ENCODE peak calls at places on chromosomes 16 and 17, in seven cellular contexts. F, V, T, R, L, X and Y are unnamed samples.

GRCh38 chr17:77770331-77771105 is 188.0 kb upstream of the TNRC6C start:
- DNase-seq in F (no peak), V (no peak), T (peak), R (peak), L (peak), X (no peak), Y (peak)

GRCh38 chr17:33929181-33929724 is 325.8 kb upstream of the CCL2 start:
- DNase-seq in F (no peak), V (no peak), T (no peak), R (no peak), L (no peak), X (no peak), Y (no peak)

GRCh38 chr16:66913711-66914110 is 5.0 kb downstream of the CDH16 start:
- DNase-seq in F (no peak), V (no peak), T (no peak), R (no peak), L (no peak), X (no peak), Y (no peak)

GRCh38 chr16:27718767-27719445 is 169.0 kb downstream of the KATNIP start:
- DNase-seq in F (no peak), V (no peak), T (no peak), R (no peak), L (no peak), X (no peak), Y (no peak)

GRCh38 chr16:23124315-23124714 is 24.9 kb downstream of the USP31 start:
- DNase-seq in F (no peak), V (peak), T (peak), R (peak), L (peak), X (peak), Y (peak)

GRCh38 chr16:67967183-67967955 is 1.1 kb downstream of the SLC12A4 start:
- DNase-seq in F (no peak), V (peak), T (no peak), R (no peak), L (no peak), X (no peak), Y (no peak)

GRCh38 chr16:87240211-87241134 is 76.7 kb downstream of the C16orf95 start:
- DNase-seq in F (no peak), V (no peak), T (peak), R (no peak), L (peak), X (peak), Y (no peak)

GRCh38 chr16:65062736-65063583 is 58.9 kb downstream of the CDH11 start:
- DNase-seq in F (no peak), V (no peak), T (no peak), R (no peak), L (peak), X (no peak), Y (no peak)

GRCh38 chr17:62756198-62756597 is 51.9 kb downstream of the MARCHF10 start:
- DNase-seq in F (no peak), V (no peak), T (no peak), R (no peak), L (no peak), X (no peak), Y (no peak)

GRCh38 chr17:36493956-36494355 is 7.5 kb downstream of the ZNHIT3 start:
- DNase-seq in F (no peak), V (no peak), T (no peak), R (no peak), L (no peak), X (no peak), Y (no peak)

GRCh38 chr16:61891460-61891859 is 144.8 kb downstream of the CDH8 start:
- DNase-seq in F (no peak), V (no peak), T (no peak), R (no peak), L (no peak), X (no peak), Y (no peak)

GRCh38 chr17:70080541-70081347 is 5.7 kb downstream of the KCNJ16 start:
- DNase-seq in F (no peak), V (no peak), T (peak), R (no peak), L (peak), X (no peak), Y (no peak)

GRCh38 chr17:64641499-64641898 is 20.6 kb downstream of the SMURF2 start:
- DNase-seq in F (no peak), V (peak), T (peak), R (peak), L (peak), X (no peak), Y (no peak)

GRCh38 chr16:80198265-80198994 is 342.4 kb upstream of the DYNLRB2 start:
- DNase-seq in F (no peak), V (peak), T (peak), R (peak), L (peak), X (no peak), Y (no peak)

GRCh38 chr17:30323895-30324319 is 9.9 kb downstream of the TMIGD1 start:
- DNase-seq in F (no peak), V (peak), T (peak), R (peak), L (no peak), X (peak), Y (no peak)

GRCh38 chr16:70430667-70431536 is 8.0 kb downstream of the ST3GAL2 start:
- DNase-seq in F (peak), V (no peak), T (no peak), R (no peak), L (peak), X (no peak), Y (no peak)

GRCh38 chr17:28745052-28745776 is 1.4 kb downstream of the TRAF4 start:
- DNase-seq in F (no peak), V (peak), T (peak), R (peak), L (peak), X (no peak), Y (peak)

GRCh38 chr16:81417210-81417609 is 27.4 kb upstream of the CMIP start:
- DNase-seq in F (no peak), V (no peak), T (no peak), R (no peak), L (no peak), X (no peak), Y (no peak)

GRCh38 chr16:66521951-66522771 is 27.8 kb downstream of the TK2 start:
- DNase-seq in F (peak), V (peak), T (peak), R (no peak), L (peak), X (no peak), Y (no peak)

GRCh38 chr17:76137026-76137350 is 4.1 kb downstream of the FOXJ1 start:
- DNase-seq in F (no peak), V (no peak), T (no peak), R (no peak), L (no peak), X (no peak), Y (no peak)
- TF ChIP-seq CTCF in F (no peak), V (no peak), T (no peak), R (no peak), L (no peak), X (no peak), Y (no peak)

GRCh38 chr17:68906638-68907037 is 48.6 kb downstream of the ABCA8 start:
- DNase-seq in F (no peak), V (no peak), T (peak), R (peak), L (peak), X (no peak), Y (no peak)

GRCh38 chr17:68910256-68910705 is 44.9 kb downstream of the ABCA8 start:
- DNase-seq in F (no peak), V (no peak), T (peak), R (no peak), L (peak), X (no peak), Y (no peak)

GRCh38 chr17:68909066-68909465 is 46.1 kb downstream of the ABCA8 start:
- DNase-seq in F (peak), V (peak), T (peak), R (peak), L (peak), X (peak), Y (peak)

GRCh38 chr17:68908045-68908444 is 47.1 kb downstream of the ABCA8 start:
- DNase-seq in F (peak), V (no peak), T (no peak), R (no peak), L (no peak), X (no peak), Y (no peak)

GRCh38 chr17:68910789-68911431 is 44.3 kb downstream of the ABCA8 start:
- DNase-seq in F (no peak), V (no peak), T (no peak), R (no peak), L (no peak), X (no peak), Y (no peak)
- H3K27ac ChIP-seq in F (no peak), V (no peak), T (no peak), R (no peak), L (peak), X (peak), Y (no peak)

GRCh38 chr17:73646409-73647305 is 2.4 kb upstream of the SDK2 start:
- DNase-seq in F (no peak), V (no peak), T (peak), R (peak), L (no peak), X (peak), Y (no peak)
- TF ChIP-seq CTCF in F (peak), V (no peak), T (peak), R (peak), L (no peak), X (no peak), Y (no peak)

DNA sequence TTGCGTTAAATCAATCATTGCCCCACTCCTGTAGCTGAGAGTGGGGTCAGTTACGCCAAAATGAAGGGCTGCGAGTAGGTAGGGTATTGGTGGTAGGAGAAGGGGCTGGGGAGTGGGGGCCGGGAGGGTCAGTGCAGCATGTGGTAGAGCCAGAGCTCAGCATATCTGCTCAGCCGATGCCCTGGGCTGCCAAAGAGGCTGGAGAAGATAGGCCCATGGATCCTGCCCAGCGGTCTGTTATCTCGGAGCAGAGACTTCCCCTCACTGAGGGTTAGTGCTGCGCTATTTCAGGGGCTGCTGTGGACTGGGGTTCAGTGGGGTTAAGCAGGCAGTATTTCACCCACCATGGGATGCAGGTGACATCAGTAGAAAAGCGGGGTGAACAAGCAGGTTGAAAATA is 19.7 kb downstream of the RHBDL3 start:
- DNase-seq in F (no peak), V (no peak), T (no peak), R (no peak), L (no peak), X (no peak), Y (no peak)
- H3K27ac ChIP-seq in F (no peak), V (no peak), T (no peak), R (no peak), L (no peak), X (no peak), Y (no peak)

GRCh38 chr17:79673517-79673916 is 57.2 kb upstream of the ENPP7 start:
- DNase-seq in F (no peak), V (no peak), T (no peak), R (no peak), L (no peak), X (no peak), Y (no peak)

GRCh38 chr17:79670537-79671386 is 59.9 kb upstream of the RBFOX3 start:
- DNase-seq in F (no peak), V (no peak), T (no peak), R (no peak), L (no peak), X (no peak), Y (no peak)

GRCh38 chr17:79672496-79672895 is 58.2 kb upstream of the ENPP7 start:
- DNase-seq in F (no peak), V (no peak), T (no peak), R (no peak), L (no peak), X (no peak), Y (no peak)

GRCh38 chr17:79669861-79670260 is 59.0 kb upstream of the RBFOX3 start:
- DNase-seq in F (no peak), V (no peak), T (no peak), R (no peak), L (no peak), X (no peak), Y (no peak)

GRCh38 chr17:79671387-79671752 is 59.4 kb upstream of the ENPP7 start:
- DNase-seq in F (no peak), V (no peak), T (no peak), R (no peak), L (no peak), X (no peak), Y (no peak)
- TF ChIP-seq CTCF in F (no peak), V (no peak), T (no peak), R (no peak), L (no peak), X (no peak), Y (no peak)

DNA sequence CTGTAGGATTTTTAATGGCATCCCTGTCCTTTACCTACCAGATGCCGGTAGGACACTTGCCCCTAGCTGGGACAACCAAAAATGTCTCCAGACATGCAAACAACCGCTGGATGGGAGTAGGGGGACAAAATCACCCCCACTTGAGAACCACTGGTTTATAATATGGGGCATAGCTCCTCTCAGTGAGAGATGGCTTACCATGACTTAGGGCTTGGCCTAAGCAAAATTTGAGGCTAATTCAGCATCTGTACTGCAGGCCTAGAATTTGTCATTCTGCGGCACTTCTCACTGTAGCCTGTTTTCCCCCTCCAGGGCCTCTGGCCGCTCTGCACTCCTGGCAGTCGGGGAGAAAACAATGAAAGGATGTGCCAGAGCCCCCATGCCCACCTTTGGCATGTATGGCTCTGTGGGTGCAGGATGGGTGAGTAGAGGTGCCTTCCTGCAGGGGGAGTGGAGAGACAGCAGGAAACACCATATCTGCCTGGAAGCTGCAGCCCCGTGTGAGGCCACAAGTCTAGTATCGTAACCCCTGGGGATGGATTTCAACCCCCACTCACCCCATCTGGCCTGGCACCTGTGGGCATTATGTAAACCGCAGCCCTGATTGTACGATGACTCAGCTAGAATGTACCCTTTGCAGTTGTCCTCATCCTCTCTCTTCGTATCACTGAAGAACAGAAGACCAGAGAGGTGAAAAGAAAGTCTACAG is 268.1 kb downstream of the SOX9 start:
- DNase-seq in F (peak), V (no peak), T (peak), R (peak), L (no peak), X (peak), Y (no peak)
- H3K27ac ChIP-seq in F (peak), V (no peak), T (no peak), R (peak), L (no peak), X (peak), Y (no peak)

DNA sequence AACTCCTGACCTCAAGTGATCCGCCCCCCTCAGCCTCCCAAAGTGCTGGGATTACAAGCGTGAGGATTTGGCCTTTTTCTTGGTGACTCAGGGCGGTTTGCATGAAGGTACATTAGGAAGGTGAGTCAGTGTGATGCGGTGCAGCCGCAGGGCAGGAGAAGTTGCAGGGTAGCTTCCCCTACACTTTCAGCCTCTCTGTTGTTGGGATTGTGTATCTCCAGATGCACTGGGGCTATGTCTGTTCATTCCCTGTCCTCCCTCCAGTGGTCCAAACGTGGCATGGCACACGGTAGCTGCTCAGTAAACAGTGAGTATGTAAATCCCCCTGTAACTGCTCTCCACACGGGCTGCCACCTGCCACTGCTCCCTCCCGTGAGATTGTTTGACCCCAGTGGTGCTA is 109.1 kb upstream of the CDC42EP4 start:
- DNase-seq in F (no peak), V (no peak), T (peak), R (peak), L (peak), X (peak), Y (no peak)
- TF ChIP-seq CTCF in F (no peak), V (no peak), T (peak), R (peak), L (peak), X (no peak), Y (no peak)